ENCODE peak calls at places on chromosomes 7 and 10, in eight cellular contexts. One of them, this sample, is unnamed.
A peak's percentile ranks its signal among the peaks of the same experiment; 100 is the strongest.

GRCh38 chr7:16660702-16661464 is 14.9 kb downstream of the BZW2 start:
- DNase-seq in fibroblast of lung: peak; percentile 61
- DNase-seq in iris pigment epithelial cell: peak; percentile 69
- DNase-seq in nephron progenitor cell: no peak
- DNase-seq in ELF-1: no peak
- DNase-seq in kidney tubule cell: peak; percentile 47
- DNase-seq in activated CD4-positive, alpha-beta T cell treated with anti-CD3 and anti-CD28 coated beads, Interleukin-2, amount 50 U/mL, for 48 hours: no peak
- DNase-seq in osteocyte: no peak
- DNase-seq in this sample: peak; percentile 51

GRCh38 chr10:24008164-24009066 is 200.5 kb upstream of the KIAA1217 start:
- DNase-seq in fibroblast of lung: peak; percentile 9
- DNase-seq in iris pigment epithelial cell: peak; percentile 66
- DNase-seq in nephron progenitor cell: peak; percentile 41
- DNase-seq in ELF-1: peak; percentile 53
- DNase-seq in kidney tubule cell: peak; percentile 87
- DNase-seq in activated CD4-positive, alpha-beta T cell treated with anti-CD3 and anti-CD28 coated beads, Interleukin-2, amount 50 U/mL, for 48 hours: no peak
- DNase-seq in osteocyte: no peak
- DNase-seq in this sample: peak; percentile 96

GRCh38 chr7:23230586-23231195 is 15.9 kb upstream of the GPNMB start:
- DNase-seq in fibroblast of lung: no peak
- DNase-seq in iris pigment epithelial cell: no peak
- DNase-seq in nephron progenitor cell: no peak
- DNase-seq in ELF-1: no peak
- DNase-seq in kidney tubule cell: no peak
- DNase-seq in activated CD4-positive, alpha-beta T cell treated with anti-CD3 and anti-CD28 coated beads, Interleukin-2, amount 50 U/mL, for 48 hours: no peak
- DNase-seq in osteocyte: no peak
- DNase-seq in this sample: no peak

GRCh38 chr7:47683485-47683898 is 101.6 kb upstream of the TNS3 start:
- DNase-seq in fibroblast of lung: no peak
- DNase-seq in iris pigment epithelial cell: no peak
- DNase-seq in nephron progenitor cell: no peak
- DNase-seq in ELF-1: no peak
- DNase-seq in kidney tubule cell: no peak
- DNase-seq in activated CD4-positive, alpha-beta T cell treated with anti-CD3 and anti-CD28 coated beads, Interleukin-2, amount 50 U/mL, for 48 hours: no peak
- DNase-seq in osteocyte: no peak
- DNase-seq in this sample: no peak

GRCh38 chr10:109343293-109343692 is 580.0 kb downstream of the XPNPEP1 start:
- DNase-seq in fibroblast of lung: no peak
- DNase-seq in iris pigment epithelial cell: peak; percentile 25
- DNase-seq in nephron progenitor cell: no peak
- DNase-seq in ELF-1: no peak
- DNase-seq in kidney tubule cell: peak; percentile 90
- DNase-seq in activated CD4-positive, alpha-beta T cell treated with anti-CD3 and anti-CD28 coated beads, Interleukin-2, amount 50 U/mL, for 48 hours: no peak
- DNase-seq in osteocyte: no peak
- DNase-seq in this sample: peak; percentile 46

GRCh38 chr7:64314493-64315020 is 796 bp downstream of the ZNF736 start:
- DNase-seq in fibroblast of lung: no peak
- DNase-seq in iris pigment epithelial cell: no peak
- DNase-seq in nephron progenitor cell: no peak
- DNase-seq in ELF-1: peak; percentile 23
- DNase-seq in kidney tubule cell: peak; percentile 13
- DNase-seq in activated CD4-positive, alpha-beta T cell treated with anti-CD3 and anti-CD28 coated beads, Interleukin-2, amount 50 U/mL, for 48 hours: no peak
- DNase-seq in osteocyte: no peak
- DNase-seq in this sample: no peak

GRCh38 chr10:51201947-51202346 is 127.7 kb downstream of the PRKG1 start:
- DNase-seq in fibroblast of lung: no peak
- DNase-seq in iris pigment epithelial cell: no peak
- DNase-seq in nephron progenitor cell: no peak
- DNase-seq in ELF-1: no peak
- DNase-seq in kidney tubule cell: no peak
- DNase-seq in activated CD4-positive, alpha-beta T cell treated with anti-CD3 and anti-CD28 coated beads, Interleukin-2, amount 50 U/mL, for 48 hours: no peak
- DNase-seq in osteocyte: no peak
- DNase-seq in this sample: no peak

GRCh38 chr10:117980216-117980615 is 66.5 kb downstream of the RAB11FIP2 start:
- DNase-seq in fibroblast of lung: peak; percentile 53
- DNase-seq in iris pigment epithelial cell: peak; percentile 84
- DNase-seq in nephron progenitor cell: no peak
- DNase-seq in ELF-1: no peak
- DNase-seq in kidney tubule cell: peak; percentile 89
- DNase-seq in activated CD4-positive, alpha-beta T cell treated with anti-CD3 and anti-CD28 coated beads, Interleukin-2, amount 50 U/mL, for 48 hours: no peak
- DNase-seq in osteocyte: no peak
- DNase-seq in this sample: peak; percentile 47

GRCh38 chr7:13901577-13901976 is 87.9 kb downstream of the ETV1 start:
- DNase-seq in fibroblast of lung: no peak
- DNase-seq in iris pigment epithelial cell: no peak
- DNase-seq in nephron progenitor cell: no peak
- DNase-seq in ELF-1: no peak
- DNase-seq in kidney tubule cell: no peak
- DNase-seq in activated CD4-positive, alpha-beta T cell treated with anti-CD3 and anti-CD28 coated beads, Interleukin-2, amount 50 U/mL, for 48 hours: no peak
- DNase-seq in osteocyte: no peak
- DNase-seq in this sample: no peak

GRCh38 chr7:103685646-103686418 is 239.8 kb upstream of the SLC26A5 start:
- DNase-seq in fibroblast of lung: no peak
- DNase-seq in iris pigment epithelial cell: no peak
- DNase-seq in nephron progenitor cell: no peak
- DNase-seq in ELF-1: no peak
- DNase-seq in kidney tubule cell: no peak
- DNase-seq in activated CD4-positive, alpha-beta T cell treated with anti-CD3 and anti-CD28 coated beads, Interleukin-2, amount 50 U/mL, for 48 hours: no peak
- DNase-seq in osteocyte: no peak
- DNase-seq in this sample: no peak

GRCh38 chr10:126917375-126917774 is 12.1 kb downstream of the DOCK1 start:
- DNase-seq in fibroblast of lung: no peak
- DNase-seq in iris pigment epithelial cell: no peak
- DNase-seq in nephron progenitor cell: no peak
- DNase-seq in ELF-1: no peak
- DNase-seq in kidney tubule cell: no peak
- DNase-seq in activated CD4-positive, alpha-beta T cell treated with anti-CD3 and anti-CD28 coated beads, Interleukin-2, amount 50 U/mL, for 48 hours: no peak
- DNase-seq in osteocyte: no peak
- DNase-seq in this sample: no peak

GRCh38 chr7:120170384-120170783 is 102.6 kb upstream of the KCND2 start:
- DNase-seq in fibroblast of lung: no peak
- DNase-seq in iris pigment epithelial cell: no peak
- DNase-seq in nephron progenitor cell: no peak
- DNase-seq in ELF-1: no peak
- DNase-seq in kidney tubule cell: no peak
- DNase-seq in activated CD4-positive, alpha-beta T cell treated with anti-CD3 and anti-CD28 coated beads, Interleukin-2, amount 50 U/mL, for 48 hours: no peak
- DNase-seq in osteocyte: no peak
- DNase-seq in this sample: no peak

GRCh38 chr10:117239031-117239430 is 1.9 kb upstream of the SLC18A2 start:
- DNase-seq in fibroblast of lung: no peak
- DNase-seq in iris pigment epithelial cell: no peak
- DNase-seq in nephron progenitor cell: no peak
- DNase-seq in ELF-1: no peak
- DNase-seq in kidney tubule cell: no peak
- DNase-seq in activated CD4-positive, alpha-beta T cell treated with anti-CD3 and anti-CD28 coated beads, Interleukin-2, amount 50 U/mL, for 48 hours: no peak
- DNase-seq in osteocyte: no peak
- DNase-seq in this sample: no peak

GRCh38 chr7:116395125-116395791 is 104.3 kb upstream of the CAV2 start:
- DNase-seq in fibroblast of lung: peak; percentile 78
- DNase-seq in iris pigment epithelial cell: peak; percentile 98
- DNase-seq in nephron progenitor cell: no peak
- DNase-seq in ELF-1: peak; percentile 23
- DNase-seq in kidney tubule cell: peak; percentile 93
- DNase-seq in activated CD4-positive, alpha-beta T cell treated with anti-CD3 and anti-CD28 coated beads, Interleukin-2, amount 50 U/mL, for 48 hours: no peak
- DNase-seq in osteocyte: no peak
- DNase-seq in this sample: peak; percentile 95

GRCh38 chr7:116327135-116327534 is 116.8 kb downstream of the TES start:
- DNase-seq in fibroblast of lung: peak; percentile 51
- DNase-seq in iris pigment epithelial cell: no peak
- DNase-seq in nephron progenitor cell: no peak
- DNase-seq in ELF-1: no peak
- DNase-seq in kidney tubule cell: no peak
- DNase-seq in activated CD4-positive, alpha-beta T cell treated with anti-CD3 and anti-CD28 coated beads, Interleukin-2, amount 50 U/mL, for 48 hours: no peak
- DNase-seq in osteocyte: no peak
- DNase-seq in this sample: no peak

This sample was measured in renal cortical epithelial cell.